ENCODE peak calls at places on chromosomes 11 and 22, in six cellular contexts. J is CD4-positive, CD25-positive, alpha-beta regulatory T cell; X is cardiac muscle cell; W is fibroblast of pulmonary artery; U is skeletal muscle cell; D is IMR-90. N is an unnamed sample.

GRCh38 chr22:27913162-27913741 is 5.8 kb downstream of the PITPNB start:
- DNase-seq in J (no peak), W (peak; percentile 45), D (peak; percentile 29), U (no peak), X (peak; percentile 64), N (no peak)

GRCh38 chr11:120547871-120548681 is 36.5 kb downstream of the GRIK4 start:
- DNase-seq in X (peak; percentile 94), U (peak; percentile 91), D (peak; percentile 98), W (peak; percentile 94), J (no peak), N (no peak)

GRCh38 chr22:35556666-35557065 is 16.0 kb downstream of the RASD2 start:
- DNase-seq in X (no peak), J (no peak), D (peak; percentile 21), U (no peak), W (no peak), N (no peak)

GRCh38 chr22:20531404-20532181 is 24.2 kb downstream of the MED15 start:
- DNase-seq in X (peak; percentile 88), W (peak; percentile 88), U (peak; percentile 55), J (no peak), D (peak; percentile 90), N (no peak)

GRCh38 chr22:50303515-50303847 is 4.0 kb downstream of the PLXNB2 start:
- DNase-seq in X (no peak), J (no peak), D (no peak), W (no peak), U (no peak), N (no peak)

GRCh38 chr11:3950996-3951662 is 95.7 kb downstream of the STIM1 start:
- DNase-seq in D (peak; percentile 81), J (no peak), U (no peak), X (peak; percentile 85), W (peak; percentile 74), N (no peak)

GRCh38 chr22:41048791-41049717 is 43.3 kb upstream of the EP300 start:
- DNase-seq in U (peak; percentile 40), W (peak; percentile 76), X (peak; percentile 92), J (no peak), D (peak; percentile 80), N (no peak)

GRCh38 chr11:44886765-44887164 is 63.9 kb downstream of the TP53I11 start:
- DNase-seq in D (peak; percentile 86), U (peak; percentile 41), W (peak; percentile 68), J (no peak), X (peak; percentile 71), N (no peak)

GRCh38 chr22:21873619-21874018 is 6.2 kb upstream of the MAPK1 start:
- DNase-seq in J (no peak), W (no peak), U (no peak), D (no peak), X (no peak), N (no peak)

GRCh38 chr11:134725939-134726639 is 314.0 kb upstream of the B3GAT1 start:
- DNase-seq in J (no peak), U (no peak), X (no peak), W (no peak), D (no peak), N (no peak)

GRCh38 chr11:69102732-69103615 is 52.8 kb upstream of the SMIM38 start:
- DNase-seq in X (no peak), U (no peak), D (no peak), W (no peak), J (no peak), N (no peak)

GRCh38 chr11:114230031-114230430 is 66.2 kb upstream of the NNMT start:
- DNase-seq in W (no peak), U (no peak), D (no peak), X (no peak), J (no peak), N (no peak)

GRCh38 chr11:20161230-20161918 is 1.1 kb upstream of the DBX1 start:
- DNase-seq in W (no peak), U (no peak), X (peak; percentile 13), D (no peak), J (no peak), N (no peak)

GRCh38 chr11:105004021-105004420 is 18.9 kb downstream of the CASP5 start:
- DNase-seq in D (no peak), X (peak; percentile 36), J (no peak), U (peak; percentile 25), W (peak; percentile 71), N (no peak)

GRCh38 chr11:78033040-78033439 is 10.0 kb upstream of the KCTD14 start:
- DNase-seq in D (no peak), X (no peak), W (no peak), U (no peak), J (no peak), N (no peak)

GRCh38 chr11:123707606-123708205 is 33.8 kb downstream of the ZNF202 start:
- DNase-seq in X (peak; percentile 78), J (peak; percentile 24), W (peak; percentile 85), D (peak; percentile 77), U (peak; percentile 39), N (peak; percentile 19)

GRCh38 chr22:44550666-44551491 is 52.8 kb upstream of the RTL6 start:
- DNase-seq in X (peak; percentile 98), J (no peak), D (peak; percentile 98), U (peak; percentile 74), W (peak; percentile 96), N (peak; percentile 12)

GRCh38 chr11:32161293-32161692 is 70.4 kb downstream of the RCN1 start:
- DNase-seq in U (no peak), J (no peak), X (no peak), W (no peak), D (no peak), N (no peak)

GRCh38 chr22:29146101-29146560 is 59.6 kb upstream of the EMID1 start:
- DNase-seq in U (no peak), J (no peak), W (no peak), D (no peak), X (no peak), N (no peak)

GRCh38 chr11:64044730-64045386 is 9.1 kb downstream of the FLRT1 start:
- DNase-seq in U (no peak), W (no peak), X (no peak), D (no peak), J (no peak), N (no peak)

GRCh38 chr11:14764213-14764898 is 120.8 kb downstream of the PDE3B start:
- DNase-seq in U (no peak), D (no peak), J (no peak), X (peak; percentile 17), W (no peak), N (no peak)
- H3K4me3 ChIP-seq in U (no peak overlapping the region), D (no peak overlapping the region), J (peak overlapping the region; percentile 70), X (no peak overlapping the region), W (no peak overlapping the region), N (no peak overlapping the region)

GRCh38 chr11:118620529-118621070 is 13.2 kb downstream of the PHLDB1 start:
- DNase-seq in D (no peak), U (no peak), X (peak; percentile 41), W (peak; percentile 48), J (no peak), N (no peak)
- H3K4me3 ChIP-seq in D (peak overlapping the region; percentile 15), U (peak overlapping the region; percentile 60), X (peak overlapping the region; percentile 84), W (peak overlapping the region; percentile 68), J (no peak overlapping the region), N (no peak overlapping the region)

DNA sequence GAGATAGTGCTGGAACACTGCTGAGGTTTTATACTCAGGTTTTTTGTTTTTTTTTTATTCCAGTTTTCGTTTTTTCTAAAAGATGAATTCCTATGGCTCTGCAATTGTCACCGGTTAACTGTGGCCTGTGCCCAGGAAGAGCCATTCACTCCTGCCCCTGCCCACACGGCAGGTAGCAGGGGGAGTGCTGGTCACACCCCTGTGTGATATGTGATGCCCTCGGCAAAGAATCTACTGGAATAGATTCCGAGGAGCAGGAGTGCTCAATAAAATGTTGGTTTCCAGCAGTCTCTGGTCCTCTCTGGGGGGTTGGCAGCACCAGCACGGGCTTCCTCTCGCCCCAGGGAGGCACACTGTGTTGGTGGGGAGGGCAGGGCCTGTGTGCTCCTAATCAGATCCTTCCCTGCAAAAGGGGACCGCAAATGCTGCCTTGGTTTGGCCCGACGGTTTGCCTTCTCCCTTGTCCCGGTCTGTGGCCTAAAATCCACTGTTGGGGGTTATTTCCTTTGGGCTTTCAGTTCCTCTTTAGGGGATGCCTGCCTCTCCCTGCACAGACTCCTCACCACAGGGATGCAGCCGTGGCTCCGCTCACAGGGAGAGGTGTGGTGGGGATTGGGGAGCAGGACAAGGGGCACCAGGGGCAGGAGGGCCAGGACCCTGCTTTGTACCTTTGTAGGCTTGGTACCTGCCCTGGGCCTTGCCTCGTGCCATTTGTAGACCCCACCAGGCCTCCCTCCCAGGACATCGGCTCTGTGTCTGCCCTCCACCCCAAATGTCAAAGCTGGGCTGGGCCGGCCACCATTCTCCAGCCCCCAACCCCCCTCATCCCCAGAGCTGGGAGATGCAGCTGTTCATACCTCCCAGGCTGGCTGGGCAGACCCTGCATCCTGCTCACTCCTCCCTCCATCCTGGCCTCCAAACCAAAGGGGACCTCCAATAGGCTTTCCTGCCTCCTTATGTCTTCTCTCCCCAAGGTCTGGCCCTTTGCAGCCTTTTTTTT is 13.5 kb downstream of the MCAT start:
- DNase-seq in X (no peak), J (no peak), W (no peak), D (no peak), U (no peak), N (no peak)
- H3K4me3 ChIP-seq in X (no peak overlapping the region), J (no peak overlapping the region), W (no peak overlapping the region), D (no peak overlapping the region), U (no peak overlapping the region), N (no peak overlapping the region)

GRCh38 chr11:2269601-2270321 is 627 bp downstream of the ASCL2 start:
- DNase-seq in U (no peak), W (peak; percentile 65), D (peak; percentile 55), X (peak; percentile 77), J (no peak), N (no peak)

GRCh38 chr11:2268911-2269600 is 1.3 kb downstream of the ASCL2 start:
- DNase-seq in X (peak; percentile 52), U (no peak), D (no peak), J (no peak), W (peak; percentile 20), N (no peak)

GRCh38 chr11:2266586-2267305 is 3.6 kb downstream of the ASCL2 start:
- DNase-seq in J (no peak), U (no peak), X (no peak), D (no peak), W (no peak), N (no peak)

GRCh38 chr11:2267306-2267861 is 3.0 kb downstream of the ASCL2 start:
- DNase-seq in J (no peak), D (no peak), W (no peak), X (no peak), U (no peak), N (no peak)

DNA sequence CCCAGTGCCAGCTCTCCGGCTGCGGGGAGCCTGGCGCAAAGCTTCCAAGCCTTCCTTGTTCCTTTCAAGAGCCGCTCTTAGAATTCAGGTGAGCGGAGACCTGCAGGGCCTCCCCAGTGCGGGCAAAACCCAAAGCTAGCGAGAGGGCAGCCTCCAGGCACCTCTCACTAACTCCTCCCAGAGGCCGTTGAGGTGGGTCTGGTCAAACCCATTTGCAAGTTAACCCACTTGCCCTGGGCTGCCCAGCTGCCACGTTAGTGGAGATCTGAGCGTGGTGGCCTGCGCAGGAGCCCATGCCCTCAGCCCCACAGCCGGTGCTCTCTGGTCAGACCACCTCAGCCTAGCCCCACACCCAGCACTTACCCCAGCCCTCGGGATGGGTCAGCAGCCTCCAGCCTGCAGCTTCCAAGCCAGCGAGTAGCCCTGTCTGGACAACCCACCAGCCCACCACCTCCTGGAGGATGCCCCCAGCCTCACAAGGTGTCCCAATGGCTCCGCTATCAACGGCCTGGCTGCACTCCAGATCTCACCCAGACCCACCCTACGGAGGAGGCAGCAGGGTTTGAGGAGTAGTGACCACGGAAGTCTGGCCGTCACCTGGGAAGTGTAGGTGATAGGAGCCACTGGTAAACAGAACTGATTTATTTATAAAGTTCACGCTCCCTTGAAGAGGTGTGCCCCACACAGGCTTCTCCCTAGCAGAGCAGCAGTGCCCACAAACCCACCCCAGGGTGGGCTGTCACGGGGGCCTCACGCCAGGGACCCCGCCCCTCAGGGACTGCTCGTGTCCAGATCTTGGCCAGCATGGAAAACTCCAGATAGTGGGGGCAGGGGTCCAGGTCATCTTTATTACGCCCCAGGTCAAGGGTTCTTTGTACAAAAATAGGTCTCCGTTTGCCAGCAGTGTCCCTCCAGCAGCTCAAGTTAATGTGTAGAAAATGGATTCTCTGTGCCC is 2.2 kb downstream of the ASCL2 start:
- DNase-seq in X (no peak), W (no peak), J (no peak), D (no peak), U (no peak), N (no peak)
- H3K4me3 ChIP-seq in X (peak overlapping the region; percentile 26), W (no peak overlapping the region), J (no peak overlapping the region), D (no peak overlapping the region), U (no peak overlapping the region), N (no peak overlapping the region)

N was measured in GM12864.